ENCODE peak calls at places on chromosomes 6 and 20, in six cellular contexts. One of them, this sample, is unnamed.

GRCh38 chr6:76942203-76942971 is 520.9 kb downstream of the HTR1B start:
- DNase-seq in SK-N-SH: no peak
- DNase-seq in GM12878: no peak
- DNase-seq in HCT116: no peak
- DNase-seq in H1: no peak
- DNase-seq in K562: no peak
- DNase-seq in this sample: no peak

GRCh38 chr20:62618622-62619529 is 23.4 kb upstream of the SLCO4A1 start:
- DNase-seq in GM12878: no peak
- DNase-seq in K562: no peak
- DNase-seq in SK-N-SH: no peak
- DNase-seq in H1: no peak
- DNase-seq in HCT116: no peak
- DNase-seq in this sample: no peak

GRCh38 chr20:25079171-25079570 is 2.8 kb downstream of the VSX1 start:
- DNase-seq in H1: no peak
- DNase-seq in K562: no peak
- DNase-seq in GM12878: no peak
- DNase-seq in SK-N-SH: no peak
- DNase-seq in HCT116: no peak
- DNase-seq in this sample: no peak

GRCh38 chr6:87925373-87926060 is 122.1 kb upstream of the SPACA1 start:
- DNase-seq in SK-N-SH: no peak
- DNase-seq in GM12878: peak; percentile 89
- DNase-seq in HCT116: no peak
- DNase-seq in H1: no peak
- DNase-seq in K562: no peak
- DNase-seq in this sample: no peak

GRCh38 chr6:11592289-11592906 is 54.8 kb downstream of the TMEM170B start:
- DNase-seq in K562: no peak
- DNase-seq in H1: no peak
- DNase-seq in GM12878: no peak
- DNase-seq in HCT116: no peak
- DNase-seq in SK-N-SH: no peak
- DNase-seq in this sample: no peak

GRCh38 chr6:33147807-33148666 is 44.2 kb downstream of the COL11A2 start:
- DNase-seq in K562: peak; percentile 48
- DNase-seq in HCT116: peak; percentile 54
- DNase-seq in SK-N-SH: peak; percentile 63
- DNase-seq in H1: no peak
- DNase-seq in GM12878: no peak
- DNase-seq in this sample: peak; percentile 64

GRCh38 chr6:41560440-41561192 is 14.4 kb downstream of the FOXP4 start:
- DNase-seq in SK-N-SH: no peak
- DNase-seq in H1: peak; percentile 80
- DNase-seq in GM12878: no peak
- DNase-seq in K562: no peak
- DNase-seq in HCT116: no peak
- DNase-seq in this sample: no peak

GRCh38 chr20:19540401-19540800 is 217.7 kb upstream of the RIN2 start:
- DNase-seq in SK-N-SH: no peak
- DNase-seq in K562: no peak
- DNase-seq in H1: no peak
- DNase-seq in HCT116: no peak
- DNase-seq in GM12878: no peak
- DNase-seq in this sample: no peak

GRCh38 chr20:59207742-59208357 is 44.2 kb downstream of the ZNF831 start:
- DNase-seq in HCT116: peak; percentile 16
- DNase-seq in SK-N-SH: peak; percentile 50
- DNase-seq in GM12878: peak; percentile 2
- DNase-seq in K562: peak; percentile 63
- DNase-seq in H1: peak; percentile 80
- DNase-seq in this sample: no peak

GRCh38 chr6:37992749-37993148 is 173.2 kb downstream of the ZFAND3 start:
- DNase-seq in SK-N-SH: no peak
- DNase-seq in HCT116: no peak
- DNase-seq in H1: no peak
- DNase-seq in GM12878: no peak
- DNase-seq in K562: no peak
- DNase-seq in this sample: no peak

GRCh38 chr20:35663813-35664543 is 722 bp downstream of the CPNE1 start:
- DNase-seq in H1: peak; percentile 66
- DNase-seq in HCT116: peak; percentile 6
- DNase-seq in K562: peak; percentile 39
- DNase-seq in SK-N-SH: peak; percentile 59
- DNase-seq in GM12878: no peak
- DNase-seq in this sample: peak; percentile 26

GRCh38 chr20:9458075-9458818 is 56.1 kb upstream of the LAMP5 start:
- DNase-seq in SK-N-SH: no peak
- DNase-seq in H1: peak; percentile 53
- DNase-seq in K562: no peak
- DNase-seq in GM12878: peak; percentile 34
- DNase-seq in HCT116: peak; percentile 10
- DNase-seq in this sample: no peak

GRCh38 chr6:117536317-117536716 is 53.8 kb downstream of the DCBLD1 start:
- DNase-seq in GM12878: no peak
- DNase-seq in SK-N-SH: no peak
- DNase-seq in K562: no peak
- DNase-seq in H1: no peak
- DNase-seq in HCT116: no peak
- DNase-seq in this sample: no peak

GRCh38 chr6:52213127-52213526 is 27.0 kb downstream of the IL17A start:
- DNase-seq in GM12878: no peak
- DNase-seq in SK-N-SH: no peak
- DNase-seq in H1: no peak
- DNase-seq in HCT116: no peak
- DNase-seq in K562: no peak
- DNase-seq in this sample: no peak

GRCh38 chr6:116221067-116221466 is 32.8 kb downstream of the TSPYL4 start:
- DNase-seq in SK-N-SH: no peak
- DNase-seq in K562: no peak
- DNase-seq in HCT116: no peak
- DNase-seq in GM12878: no peak
- DNase-seq in H1: no peak
- DNase-seq in this sample: no peak

GRCh38 chr6:116218172-116218633 is 35.7 kb downstream of the TSPYL4 start:
- DNase-seq in K562: no peak
- DNase-seq in HCT116: no peak
- DNase-seq in H1: no peak
- DNase-seq in GM12878: no peak
- DNase-seq in SK-N-SH: no peak
- DNase-seq in this sample: no peak

GRCh38 chr6:116221931-116222330 is 31.9 kb downstream of the TSPYL4 start:
- DNase-seq in HCT116: no peak
- DNase-seq in K562: no peak
- DNase-seq in SK-N-SH: no peak
- DNase-seq in GM12878: no peak
- DNase-seq in H1: no peak
- DNase-seq in this sample: no peak

GRCh38 chr6:116218866-116219265 is 35.0 kb downstream of the TSPYL4 start:
- DNase-seq in HCT116: no peak
- DNase-seq in H1: no peak
- DNase-seq in GM12878: no peak
- DNase-seq in SK-N-SH: no peak
- DNase-seq in K562: no peak
- DNase-seq in this sample: no peak

DNA sequence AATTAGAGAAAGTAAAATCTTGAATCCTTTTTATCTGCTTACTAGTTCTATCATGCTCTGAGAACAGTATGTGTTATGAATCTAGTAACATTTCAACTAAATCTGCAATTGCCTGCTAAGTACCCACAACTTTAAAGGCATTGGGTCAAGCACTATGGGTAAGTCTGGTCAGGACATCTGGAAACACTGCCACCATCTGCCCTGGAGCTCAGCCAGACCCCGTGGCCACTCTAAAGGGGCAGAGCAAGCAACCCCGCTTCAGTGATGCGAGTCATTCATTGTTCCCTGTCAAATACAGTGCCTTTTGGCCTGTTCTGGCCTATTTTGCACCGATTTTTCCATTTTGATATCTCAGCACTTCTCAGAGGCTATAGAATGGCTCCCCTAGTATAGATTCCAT is 33.7 kb downstream of the TSPYL4 start:
- DNase-seq in GM12878: no peak
- DNase-seq in H1: no peak
- DNase-seq in SK-N-SH: peak; percentile 52
- DNase-seq in HCT116: no peak
- DNase-seq in K562: no peak
- DNase-seq in this sample: no peak
- TF ChIP-seq JUND in GM12878: no peak
- TF ChIP-seq JUND in H1: no peak
- TF ChIP-seq JUND in SK-N-SH: no peak
- TF ChIP-seq JUND in HCT116: no peak
- TF ChIP-seq JUND in K562: no peak
- TF ChIP-seq JUND in this sample: no peak

DNA sequence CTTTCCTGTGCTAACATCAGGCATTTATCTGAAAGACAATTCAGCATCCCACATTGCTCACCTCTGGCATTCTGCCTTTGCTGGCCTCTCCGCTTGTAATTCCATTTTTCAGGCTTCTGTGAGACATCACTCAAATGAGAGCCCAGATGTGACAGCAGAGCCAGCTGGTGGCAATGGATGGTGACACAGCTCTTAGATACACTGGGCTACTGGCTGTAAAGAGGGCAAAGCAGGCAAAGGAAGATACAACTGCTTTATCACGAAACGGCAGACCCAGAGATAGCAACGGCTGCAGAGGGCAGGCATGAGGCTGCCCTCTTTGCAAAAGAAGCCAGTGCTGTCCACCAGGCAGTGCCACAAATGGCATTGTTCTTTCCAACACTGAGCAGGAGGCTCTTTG is 329.8 kb downstream of the KIF16B start:
- DNase-seq in HCT116: no peak
- DNase-seq in GM12878: no peak
- DNase-seq in K562: no peak
- DNase-seq in SK-N-SH: peak; percentile 77
- DNase-seq in H1: no peak
- DNase-seq in this sample: no peak
- TF ChIP-seq JUND in HCT116: no peak
- TF ChIP-seq JUND in GM12878: no peak
- TF ChIP-seq JUND in K562: no peak
- TF ChIP-seq JUND in SK-N-SH: no peak
- TF ChIP-seq JUND in H1: no peak
- TF ChIP-seq JUND in this sample: no peak

GRCh38 chr6:48071833-48072232 is 39.2 kb downstream of the PTCHD4 start:
- DNase-seq in SK-N-SH: no peak
- DNase-seq in H1: no peak
- DNase-seq in HCT116: no peak
- DNase-seq in K562: no peak
- DNase-seq in GM12878: no peak
- DNase-seq in this sample: no peak

GRCh38 chr6:48069280-48069679 is 41.7 kb downstream of the PTCHD4 start:
- DNase-seq in K562: no peak
- DNase-seq in GM12878: no peak
- DNase-seq in HCT116: no peak
- DNase-seq in H1: peak; percentile 47
- DNase-seq in SK-N-SH: peak; percentile 7
- DNase-seq in this sample: no peak

GRCh38 chr6:48067148-48067709 is 43.8 kb downstream of the PTCHD4 start:
- DNase-seq in SK-N-SH: no peak
- DNase-seq in GM12878: no peak
- DNase-seq in K562: no peak
- DNase-seq in HCT116: no peak
- DNase-seq in H1: no peak
- DNase-seq in this sample: no peak

GRCh38 chr6:48074368-48074767 is 36.6 kb downstream of the PTCHD4 start:
- DNase-seq in K562: no peak
- DNase-seq in HCT116: no peak
- DNase-seq in H1: no peak
- DNase-seq in SK-N-SH: no peak
- DNase-seq in GM12878: no peak
- DNase-seq in this sample: no peak

DNA sequence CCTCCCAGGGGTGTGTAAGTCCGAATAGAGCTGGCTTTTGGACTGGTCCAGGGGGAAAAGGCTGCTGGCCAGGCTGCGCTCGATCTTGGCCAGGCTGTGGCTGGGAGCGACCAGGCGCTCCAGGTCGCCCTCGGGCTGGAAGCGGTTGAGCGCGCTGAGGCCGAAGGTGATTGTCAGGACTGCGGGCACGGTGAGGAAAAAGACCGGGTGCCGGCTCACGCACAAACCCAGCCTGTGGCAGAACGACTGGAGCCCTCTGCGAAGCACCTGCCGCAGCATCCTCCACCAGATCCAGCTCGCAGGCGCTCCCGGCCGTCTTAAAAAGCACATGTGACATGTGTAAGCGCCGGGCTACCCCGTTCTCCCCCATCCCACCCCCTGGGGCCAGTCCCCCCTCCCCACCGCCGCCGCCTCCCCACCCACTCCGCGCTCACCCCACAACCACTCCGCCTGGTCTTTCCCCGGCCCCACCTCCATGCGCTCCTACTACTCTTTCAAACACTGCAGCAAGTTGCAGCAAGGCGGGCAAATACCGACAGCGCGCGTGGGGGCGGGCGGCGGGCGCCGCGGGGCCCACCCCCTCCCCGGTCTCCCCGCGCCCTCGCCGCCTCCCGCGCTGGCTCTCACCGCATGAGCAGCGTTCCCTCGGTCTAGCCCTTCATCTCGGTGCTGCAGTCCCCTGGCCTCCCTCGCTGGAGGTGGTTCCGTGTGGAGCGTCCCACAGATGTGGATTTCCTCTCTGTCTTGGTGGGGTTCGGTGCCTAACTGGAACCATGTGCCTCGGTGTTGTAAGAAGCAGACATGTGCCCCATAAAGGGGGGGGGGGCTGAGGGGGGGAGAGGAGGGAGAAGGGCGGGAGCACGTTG is 42.4 kb downstream of the PTCHD4 start:
- DNase-seq in GM12878: no peak
- DNase-seq in H1: peak; percentile 60
- DNase-seq in SK-N-SH: peak; percentile 33
- DNase-seq in K562: no peak
- DNase-seq in HCT116: no peak
- DNase-seq in this sample: no peak
- TF ChIP-seq JUND in GM12878: no peak
- TF ChIP-seq JUND in H1: no peak
- TF ChIP-seq JUND in SK-N-SH: no peak
- TF ChIP-seq JUND in K562: no peak
- TF ChIP-seq JUND in HCT116: no peak
- TF ChIP-seq JUND in this sample: no peak

DNA sequence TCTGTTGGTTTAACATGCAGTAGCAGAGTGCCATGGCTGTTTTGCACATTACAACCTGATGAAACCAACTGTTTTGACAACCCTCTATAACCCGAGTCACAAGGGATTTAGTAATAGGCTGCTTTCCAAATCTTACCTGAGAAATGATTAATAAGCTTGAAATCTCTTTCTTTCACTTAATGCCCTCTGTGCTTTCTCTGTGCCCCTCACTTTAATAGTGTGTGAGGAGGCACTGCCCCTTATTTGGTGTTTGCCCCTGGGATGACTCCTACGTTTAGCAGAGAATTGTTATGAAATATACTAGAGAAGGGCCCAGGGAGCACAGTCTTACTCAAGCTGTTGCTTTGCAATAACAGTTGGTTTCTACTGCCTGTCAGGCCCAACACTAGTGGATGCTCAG is 31.0 kb upstream of the PTCHD4 start:
- DNase-seq in H1: no peak
- DNase-seq in SK-N-SH: no peak
- DNase-seq in K562: no peak
- DNase-seq in GM12878: no peak
- DNase-seq in HCT116: no peak
- DNase-seq in this sample: no peak
- TF ChIP-seq JUND in H1: no peak
- TF ChIP-seq JUND in SK-N-SH: no peak
- TF ChIP-seq JUND in K562: no peak
- TF ChIP-seq JUND in GM12878: no peak
- TF ChIP-seq JUND in HCT116: no peak
- TF ChIP-seq JUND in this sample: no peak

GRCh38 chr6:79040083-79040482 is 38.0 kb downstream of the PHIP start:
- DNase-seq in SK-N-SH: no peak
- DNase-seq in H1: no peak
- DNase-seq in GM12878: no peak
- DNase-seq in HCT116: no peak
- DNase-seq in K562: no peak
- DNase-seq in this sample: no peak
- TF ChIP-seq JUND in SK-N-SH: no peak
- TF ChIP-seq JUND in H1: no peak
- TF ChIP-seq JUND in GM12878: no peak
- TF ChIP-seq JUND in HCT116: no peak
- TF ChIP-seq JUND in K562: no peak
- TF ChIP-seq JUND in this sample: no peak